ENCODE peak calls at places on chromosomes 12 and 14, in four cellular contexts. C is uterus; X is stimulated activated CD8-positive, alpha-beta memory T cell treated with anti-CD3 and anti-CD28 coated beads, Interleukin-4, amount 100 ng/mL, for 1 hour; K is right atrium auricular region. U is an unnamed sample.

GRCh38 chr12:103736572-103736971 is 104.5 kb downstream of the NT5DC3 start:
- DNase-seq in X (no peak), K (no peak), C (no peak), U (no peak)

GRCh38 chr12:112858776-112859175 is 48.0 kb upstream of the OAS1 start:
- DNase-seq in C (no peak), K (no peak), X (no peak), U (no peak)

GRCh38 chr12:6764011-6764828 is 1.9 kb upstream of the PTMS start:
- DNase-seq in K (peak), X (peak), C (peak), U (peak)

GRCh38 chr14:54446201-54446693 is 5.1 kb upstream of the CNIH1 start:
- DNase-seq in K (no peak), X (no peak), C (peak), U (no peak)

GRCh38 chr14:74605531-74606223 is 6.4 kb downstream of the LTBP2 start:
- DNase-seq in K (no peak), C (no peak), X (no peak), U (no peak)

GRCh38 chr12:74725154-74725553 is 187.5 kb downstream of the ATXN7L3B start:
- DNase-seq in X (no peak), K (no peak), C (no peak), U (no peak)

GRCh38 chr14:57918791-57919190 is 52.9 kb upstream of the SLC35F4 start:
- DNase-seq in K (no peak), X (no peak), C (no peak), U (no peak)

GRCh38 chr14:104898195-104898558 is 26.5 kb upstream of the PLD4 start:
- DNase-seq in C (no peak), X (no peak), K (no peak), U (no peak)

GRCh38 chr14:59377991-59378720 is 87.0 kb downstream of the GPR135 start:
- DNase-seq in C (peak), X (no peak), K (no peak), U (no peak)

GRCh38 chr12:104609083-104609844 is 152.5 kb downstream of the CHST11 start:
- DNase-seq in C (no peak), X (no peak), K (no peak), U (no peak)

U was measured in aorta.